ENCODE peak calls at places on chromosomes 1 and 21, in six cellular contexts. Y is uterus; O is CD8-positive, alpha-beta T cell; E is HTR-8/SVneo; H is AG08395; B is GM04503. T is an unnamed sample.

GRCh38 chr1:39275836-39276507 is 71.5 kb downstream of the MACF1 start:
- DNase-seq in Y (no peak), O (no peak), E (no peak), H (no peak), B (no peak), T (no peak)

GRCh38 chr1:106773206-106773605 is 283.3 kb upstream of the PRMT6 start:
- DNase-seq in Y (no peak), O (no peak), E (no peak), H (no peak), B (no peak), T (no peak)

GRCh38 chr1:100122177-100122576 is 10.6 kb downstream of the SASS6 start:
- DNase-seq in Y (no peak), O (no peak), E (no peak), H (peak), B (peak), T (no peak)

GRCh38 chr1:3640113-3640932 is 9.6 kb downstream of the WRAP73 start:
- DNase-seq in Y (no peak), O (no peak), E (no peak), H (no peak), B (no peak), T (no peak)

GRCh38 chr21:35232545-35233176 is 183.6 kb upstream of the RUNX1 start:
- DNase-seq in Y (no peak), O (no peak), E (peak), H (no peak), B (no peak), T (no peak)

GRCh38 chr1:74180490-74180889 is 17.5 kb downstream of the LRRIQ3 start:
- DNase-seq in Y (no peak), O (no peak), E (no peak), H (no peak), B (no peak), T (no peak)

GRCh38 chr1:173038875-173039554 is 11.7 kb downstream of the TNFSF18 start:
- DNase-seq in Y (no peak), O (no peak), E (no peak), H (no peak), B (no peak), T (no peak)

GRCh38 chr1:3016641-3017439 is 4.4 kb upstream of the ACTRT2 start:
- DNase-seq in Y (no peak), O (no peak), E (no peak), H (no peak), B (no peak), T (no peak)

GRCh38 chr1:232657426-232657825 is 27.5 kb upstream of the SIPA1L2 start:
- DNase-seq in Y (no peak), O (no peak), E (no peak), H (no peak), B (no peak), T (no peak)

GRCh38 chr1:231209531-231209930 is 31.5 kb upstream of the GNPAT start:
- DNase-seq in Y (no peak), O (no peak), E (no peak), H (no peak), B (no peak), T (no peak)

GRCh38 chr1:200238311-200238710 is 171.5 kb downstream of the ZNF281 start:
- DNase-seq in Y (no peak), O (no peak), E (no peak), H (no peak), B (no peak), T (no peak)

GRCh38 chr1:58397187-58397820 is 149.2 kb downstream of the OMA1 start:
- DNase-seq in Y (no peak), O (no peak), E (peak), H (peak), B (peak), T (no peak)

GRCh38 chr1:144551107-144551542 is 41.6 kb upstream of the PPIAL4F start:
- DNase-seq in Y (no peak), O (peak), E (no peak), H (no peak), B (no peak), T (peak)

GRCh38 chr1:11180342-11180744 is 8.8 kb upstream of the ANGPTL7 start:
- DNase-seq in Y (no peak), O (no peak), E (peak), H (peak), B (peak), T (no peak)

GRCh38 chr21:32257952-32258785 is 20.7 kb downstream of the MIS18A start:
- DNase-seq in Y (peak), O (peak), E (peak), H (peak), B (peak), T (peak)

GRCh38 chr1:16145988-16146887 is 9.6 kb downstream of the EPHA2 start:
- DNase-seq in Y (peak), O (no peak), E (peak), H (peak), B (peak), T (no peak)

GRCh38 chr1:32239335-32239734 is 7.7 kb upstream of the FAM167B start:
- DNase-seq in Y (no peak), O (no peak), E (no peak), H (no peak), B (no peak), T (no peak)

GRCh38 chr1:107480548-107480947 is 339.7 kb downstream of the NTNG1 start:
- DNase-seq in Y (peak), O (no peak), E (no peak), H (peak), B (no peak), T (no peak)

T was measured in nucleus accumbens.